ENCODE peak calls at places on chromosomes 1 and 21, in ten cellular contexts. One of them, this sample, is unnamed.

GRCh38 chr1:12059722-12060464 is 3.2 kb upstream of the TNFRSF8 start:
- DNase-seq in A549: no peak
- DNase-seq in cardiac muscle cell: no peak
- DNase-seq in uterus: no peak
- DNase-seq in BJ: no peak
- DNase-seq in HFF-Myc: no peak
- DNase-seq in NB4: no peak
- DNase-seq in left ventricle myocardium inferior: no peak
- DNase-seq in tibial artery: no peak
- DNase-seq in IMR-90: no peak
- DNase-seq in this sample: no peak

GRCh38 chr1:156684227-156684782 is 7.1 kb upstream of the NES start:
- DNase-seq in A549: no peak
- DNase-seq in cardiac muscle cell: peak
- DNase-seq in uterus: no peak
- DNase-seq in BJ: no peak
- DNase-seq in HFF-Myc: no peak
- DNase-seq in NB4: peak
- DNase-seq in left ventricle myocardium inferior: no peak
- DNase-seq in tibial artery: no peak
- DNase-seq in IMR-90: peak
- DNase-seq in this sample: peak

GRCh38 chr1:108722292-108722691 is 9.6 kb downstream of the FNDC7 start:
- DNase-seq in A549: no peak
- DNase-seq in cardiac muscle cell: peak
- DNase-seq in uterus: no peak
- DNase-seq in BJ: no peak
- DNase-seq in HFF-Myc: no peak
- DNase-seq in NB4: no peak
- DNase-seq in left ventricle myocardium inferior: no peak
- DNase-seq in tibial artery: no peak
- DNase-seq in IMR-90: peak
- DNase-seq in this sample: no peak

GRCh38 chr21:18603246-18603645 is 199.7 kb upstream of the TMPRSS15 start:
- DNase-seq in A549: no peak
- DNase-seq in cardiac muscle cell: no peak
- DNase-seq in uterus: no peak
- DNase-seq in BJ: no peak
- DNase-seq in HFF-Myc: no peak
- DNase-seq in NB4: no peak
- DNase-seq in left ventricle myocardium inferior: no peak
- DNase-seq in tibial artery: no peak
- DNase-seq in IMR-90: no peak
- DNase-seq in this sample: no peak

GRCh38 chr1:6275826-6276764 is 15.2 kb upstream of the GPR153 start:
- DNase-seq in A549: no peak
- DNase-seq in cardiac muscle cell: peak
- DNase-seq in uterus: peak
- DNase-seq in BJ: peak
- DNase-seq in HFF-Myc: peak
- DNase-seq in NB4: no peak
- DNase-seq in left ventricle myocardium inferior: peak
- DNase-seq in tibial artery: peak
- DNase-seq in IMR-90: peak
- DNase-seq in this sample: peak

GRCh38 chr21:16418211-16418610 is 688.4 kb downstream of the USP25 start:
- DNase-seq in A549: no peak
- DNase-seq in cardiac muscle cell: peak
- DNase-seq in uterus: no peak
- DNase-seq in BJ: no peak
- DNase-seq in HFF-Myc: no peak
- DNase-seq in NB4: no peak
- DNase-seq in left ventricle myocardium inferior: no peak
- DNase-seq in tibial artery: no peak
- DNase-seq in IMR-90: no peak
- DNase-seq in this sample: no peak

GRCh38 chr1:34771573-34771972 is 9.4 kb upstream of the GJB3 start:
- DNase-seq in A549: no peak
- DNase-seq in cardiac muscle cell: no peak
- DNase-seq in uterus: no peak
- DNase-seq in BJ: no peak
- DNase-seq in HFF-Myc: no peak
- DNase-seq in NB4: no peak
- DNase-seq in left ventricle myocardium inferior: no peak
- DNase-seq in tibial artery: no peak
- DNase-seq in IMR-90: no peak
- DNase-seq in this sample: no peak

GRCh38 chr1:236495359-236496120 is 28.2 kb upstream of the LGALS8 start:
- DNase-seq in A549: no peak
- DNase-seq in cardiac muscle cell: no peak
- DNase-seq in uterus: no peak
- DNase-seq in BJ: no peak
- DNase-seq in HFF-Myc: no peak
- DNase-seq in NB4: no peak
- DNase-seq in left ventricle myocardium inferior: no peak
- DNase-seq in tibial artery: no peak
- DNase-seq in IMR-90: no peak
- DNase-seq in this sample: no peak

GRCh38 chr1:119682141-119682540 is 29.6 kb upstream of the PHGDH start:
- DNase-seq in A549: no peak
- DNase-seq in cardiac muscle cell: no peak
- DNase-seq in uterus: no peak
- DNase-seq in BJ: no peak
- DNase-seq in HFF-Myc: no peak
- DNase-seq in NB4: no peak
- DNase-seq in left ventricle myocardium inferior: no peak
- DNase-seq in tibial artery: no peak
- DNase-seq in IMR-90: no peak
- DNase-seq in this sample: no peak

GRCh38 chr1:50368179-50369007 is 54.9 kb downstream of the DMRTA2 start:
- DNase-seq in A549: peak
- DNase-seq in cardiac muscle cell: peak
- DNase-seq in uterus: no peak
- DNase-seq in BJ: no peak
- DNase-seq in HFF-Myc: no peak
- DNase-seq in NB4: peak
- DNase-seq in left ventricle myocardium inferior: no peak
- DNase-seq in tibial artery: no peak
- DNase-seq in IMR-90: peak
- DNase-seq in this sample: no peak

GRCh38 chr1:20726932-20727745 is 5.4 kb downstream of the SH2D5 start:
- DNase-seq in A549: no peak
- DNase-seq in cardiac muscle cell: no peak
- DNase-seq in uterus: no peak
- DNase-seq in BJ: no peak
- DNase-seq in HFF-Myc: no peak
- DNase-seq in NB4: no peak
- DNase-seq in left ventricle myocardium inferior: no peak
- DNase-seq in tibial artery: no peak
- DNase-seq in IMR-90: no peak
- DNase-seq in this sample: no peak

GRCh38 chr1:46171351-46171750 is 3.5 kb upstream of the TSPAN1 start:
- DNase-seq in A549: no peak
- DNase-seq in cardiac muscle cell: no peak
- DNase-seq in uterus: peak
- DNase-seq in BJ: no peak
- DNase-seq in HFF-Myc: no peak
- DNase-seq in NB4: peak
- DNase-seq in left ventricle myocardium inferior: peak
- DNase-seq in tibial artery: no peak
- DNase-seq in IMR-90: no peak
- DNase-seq in this sample: no peak

DNA sequence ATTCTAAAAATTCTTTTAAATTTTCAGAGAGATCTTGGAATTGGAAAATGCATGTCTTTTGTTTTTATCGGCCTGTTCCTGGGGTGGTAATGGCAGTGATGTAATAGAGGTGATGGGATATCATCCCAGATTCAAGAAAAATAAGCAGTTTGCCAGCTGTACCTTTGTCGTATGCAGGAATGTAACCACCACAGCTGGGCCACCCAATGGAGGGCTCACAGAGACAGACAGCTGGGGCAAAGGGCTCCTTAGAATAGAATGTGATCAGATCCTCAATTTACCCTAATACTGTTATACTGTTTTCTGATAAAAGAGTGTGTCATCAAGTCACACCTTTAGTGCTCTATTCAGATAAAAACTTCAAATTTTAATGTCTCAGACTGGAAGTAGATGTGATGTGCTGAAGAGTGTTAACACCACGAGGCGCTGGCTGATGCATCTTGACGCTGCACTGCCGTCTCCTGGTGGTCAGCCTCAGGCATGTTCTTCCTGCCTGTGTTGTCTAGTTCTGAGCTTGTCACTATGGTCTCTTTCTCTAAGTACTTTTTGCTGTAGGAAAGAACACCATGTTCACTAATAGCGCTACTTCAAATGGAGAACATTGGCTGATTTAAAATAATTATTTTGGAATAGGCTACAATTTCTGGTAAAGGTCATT is 78.8 kb downstream of the C1orf21 start:
- DNase-seq in A549: no peak
- DNase-seq in cardiac muscle cell: peak
- DNase-seq in uterus: no peak
- DNase-seq in BJ: no peak
- DNase-seq in HFF-Myc: no peak
- DNase-seq in NB4: no peak
- DNase-seq in left ventricle myocardium inferior: no peak
- DNase-seq in tibial artery: no peak
- DNase-seq in IMR-90: no peak
- DNase-seq in this sample: no peak
- TF ChIP-seq CTCF in A549: no peak
- TF ChIP-seq CTCF in cardiac muscle cell: peak
- TF ChIP-seq CTCF in uterus: no peak
- TF ChIP-seq CTCF in BJ: peak
- TF ChIP-seq CTCF in HFF-Myc: peak
- TF ChIP-seq CTCF in NB4: no peak
- TF ChIP-seq CTCF in left ventricle myocardium inferior: peak
- TF ChIP-seq CTCF in tibial artery: no peak
- TF ChIP-seq CTCF in IMR-90: no peak
- TF ChIP-seq CTCF in this sample: no peak

DNA sequence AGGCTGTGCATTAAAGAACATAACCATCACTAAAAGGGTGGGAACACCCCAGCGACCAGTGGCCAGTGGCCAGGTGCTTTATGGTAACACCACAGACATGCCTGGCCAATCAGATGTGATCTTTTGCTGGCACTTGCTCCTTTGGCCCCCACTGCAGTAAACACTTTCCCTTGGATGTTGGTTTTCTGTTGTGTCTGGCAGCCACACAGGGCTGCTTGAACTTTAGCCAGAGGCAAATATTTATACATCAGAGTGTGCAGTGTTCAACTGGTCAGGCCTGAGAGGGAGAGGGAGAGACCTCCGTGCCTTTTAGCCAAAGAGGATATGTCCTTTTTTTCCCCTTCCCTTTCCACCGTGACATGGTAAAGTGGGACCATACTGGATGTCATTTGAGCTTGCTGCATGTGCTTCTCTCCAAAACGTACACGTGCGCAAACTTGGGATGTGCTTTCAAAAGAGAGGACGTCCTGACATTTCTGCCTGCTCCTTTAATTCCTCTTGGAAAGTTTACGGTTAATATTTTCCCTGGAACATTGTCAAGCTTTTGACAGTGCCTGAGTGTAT is 101.2 kb downstream of the NFIA start:
- DNase-seq in A549: no peak
- DNase-seq in cardiac muscle cell: peak
- DNase-seq in uterus: no peak
- DNase-seq in BJ: no peak
- DNase-seq in HFF-Myc: no peak
- DNase-seq in NB4: no peak
- DNase-seq in left ventricle myocardium inferior: peak
- DNase-seq in tibial artery: peak
- DNase-seq in IMR-90: peak
- DNase-seq in this sample: no peak
- H3K4me3 ChIP-seq in A549: peak
- H3K4me3 ChIP-seq in cardiac muscle cell: no peak
- H3K4me3 ChIP-seq in uterus: peak
- H3K4me3 ChIP-seq in BJ: no peak
- H3K4me3 ChIP-seq in HFF-Myc: no peak
- H3K4me3 ChIP-seq in NB4: no peak
- H3K4me3 ChIP-seq in left ventricle myocardium inferior: peak
- H3K4me3 ChIP-seq in tibial artery: peak
- H3K4me3 ChIP-seq in IMR-90: peak
- H3K4me3 ChIP-seq in this sample: no peak

GRCh38 chr1:25011270-25011669 is 81.2 kb upstream of the RUNX3 start:
- DNase-seq in A549: no peak
- DNase-seq in cardiac muscle cell: no peak
- DNase-seq in uterus: no peak
- DNase-seq in BJ: no peak
- DNase-seq in HFF-Myc: no peak
- DNase-seq in NB4: no peak
- DNase-seq in left ventricle myocardium inferior: no peak
- DNase-seq in tibial artery: no peak
- DNase-seq in IMR-90: no peak
- DNase-seq in this sample: no peak
- TF ChIP-seq CTCF in A549: no peak
- TF ChIP-seq CTCF in cardiac muscle cell: no peak
- TF ChIP-seq CTCF in uterus: no peak
- TF ChIP-seq CTCF in BJ: no peak
- TF ChIP-seq CTCF in HFF-Myc: no peak
- TF ChIP-seq CTCF in NB4: no peak
- TF ChIP-seq CTCF in left ventricle myocardium inferior: no peak
- TF ChIP-seq CTCF in tibial artery: no peak
- TF ChIP-seq CTCF in IMR-90: no peak
- TF ChIP-seq CTCF in this sample: no peak

GRCh38 chr1:66274634-66275033 is 259.3 kb upstream of the SGIP1 start:
- DNase-seq in A549: no peak
- DNase-seq in cardiac muscle cell: no peak
- DNase-seq in uterus: no peak
- DNase-seq in BJ: no peak
- DNase-seq in HFF-Myc: no peak
- DNase-seq in NB4: no peak
- DNase-seq in left ventricle myocardium inferior: no peak
- DNase-seq in tibial artery: no peak
- DNase-seq in IMR-90: peak
- DNase-seq in this sample: no peak

GRCh38 chr1:66275083-66275482 is 258.9 kb upstream of the SGIP1 start:
- DNase-seq in A549: no peak
- DNase-seq in cardiac muscle cell: no peak
- DNase-seq in uterus: no peak
- DNase-seq in BJ: no peak
- DNase-seq in HFF-Myc: no peak
- DNase-seq in NB4: no peak
- DNase-seq in left ventricle myocardium inferior: no peak
- DNase-seq in tibial artery: no peak
- DNase-seq in IMR-90: no peak
- DNase-seq in this sample: no peak

GRCh38 chr1:66278260-66279046 is 255.5 kb upstream of the SGIP1 start:
- DNase-seq in A549: no peak
- DNase-seq in cardiac muscle cell: no peak
- DNase-seq in uterus: no peak
- DNase-seq in BJ: no peak
- DNase-seq in HFF-Myc: no peak
- DNase-seq in NB4: no peak
- DNase-seq in left ventricle myocardium inferior: no peak
- DNase-seq in tibial artery: no peak
- DNase-seq in IMR-90: no peak
- DNase-seq in this sample: no peak

GRCh38 chr1:66275601-66276023 is 258.3 kb upstream of the SGIP1 start:
- DNase-seq in A549: no peak
- DNase-seq in cardiac muscle cell: peak
- DNase-seq in uterus: no peak
- DNase-seq in BJ: no peak
- DNase-seq in HFF-Myc: no peak
- DNase-seq in NB4: peak
- DNase-seq in left ventricle myocardium inferior: no peak
- DNase-seq in tibial artery: no peak
- DNase-seq in IMR-90: no peak
- DNase-seq in this sample: no peak

GRCh38 chr1:66276229-66276628 is 257.7 kb upstream of the SGIP1 start:
- DNase-seq in A549: no peak
- DNase-seq in cardiac muscle cell: no peak
- DNase-seq in uterus: no peak
- DNase-seq in BJ: no peak
- DNase-seq in HFF-Myc: no peak
- DNase-seq in NB4: no peak
- DNase-seq in left ventricle myocardium inferior: no peak
- DNase-seq in tibial artery: no peak
- DNase-seq in IMR-90: no peak
- DNase-seq in this sample: no peak
- H3K4me3 ChIP-seq in A549: no peak
- H3K4me3 ChIP-seq in cardiac muscle cell: no peak
- H3K4me3 ChIP-seq in uterus: no peak
- H3K4me3 ChIP-seq in BJ: no peak
- H3K4me3 ChIP-seq in HFF-Myc: no peak
- H3K4me3 ChIP-seq in NB4: no peak
- H3K4me3 ChIP-seq in left ventricle myocardium inferior: no peak
- H3K4me3 ChIP-seq in tibial artery: no peak
- H3K4me3 ChIP-seq in IMR-90: no peak
- H3K4me3 ChIP-seq in this sample: no peak